ENCODE peak calls at places on chromosome 11, in five cellular contexts. E is SJSA1, C is lower lobe of right lung, Z is islet precursor cell, P is NCI-H460. D is an unnamed sample.

GRCh38 chr11:36098046-36098445 is 154.2 kb downstream of the LDLRAD3 start:
- DNase-seq in C (no peak), P (no peak), Z (no peak), E (no peak), D (no peak)

GRCh38 chr11:69807416-69807815 is 11.8 kb downstream of the FGF3 start:
- DNase-seq in P (no peak), E (no peak), C (no peak), Z (no peak), D (no peak)

GRCh38 chr11:27995082-27995481 is 112.9 kb downstream of the KIF18A start:
- DNase-seq in E (no peak), Z (no peak), P (no peak), C (no peak), D (no peak)

GRCh38 chr11:121936781-121937447 is 179.1 kb downstream of the BLID start:
- DNase-seq in Z (no peak), C (no peak), E (no peak), P (no peak), D (peak)

GRCh38 chr11:13110929-13111812 is 102.1 kb downstream of the RASSF10 start:
- DNase-seq in E (no peak), P (no peak), C (no peak), Z (peak), D (peak)

GRCh38 chr11:22432331-22433065 is 94.3 kb downstream of the SLC17A6 start:
- DNase-seq in Z (peak), P (no peak), E (no peak), C (no peak), D (no peak)

GRCh38 chr11:61507962-61508824 is at the start of gene LRRC10B:
- DNase-seq in E (no peak), C (peak), Z (peak), P (no peak), D (no peak)

GRCh38 chr11:1017269-1018005 is 19.1 kb downstream of the MUC6 start:
- DNase-seq in C (no peak), E (no peak), Z (peak), P (no peak), D (peak)

GRCh38 chr11:36222755-36223635 is 66.2 kb downstream of the COMMD9 start:
- DNase-seq in P (no peak), C (no peak), Z (no peak), E (no peak), D (peak)

GRCh38 chr11:80929406-80929805 is 1488.6 kb upstream of the TENM4 start:
- DNase-seq in C (no peak), Z (no peak), E (no peak), P (no peak), D (no peak)

GRCh38 chr11:109914809-109915653 is 178.2 kb upstream of the ZC3H12C start:
- DNase-seq in P (no peak), C (no peak), E (no peak), Z (no peak), D (peak)

GRCh38 chr11:17188675-17189074 is 19.1 kb downstream of the PIK3C2A start:
- DNase-seq in E (no peak), Z (no peak), P (no peak), C (no peak), D (no peak)

GRCh38 chr11:86108146-86108545 is 39.3 kb upstream of the PICALM start:
- DNase-seq in Z (no peak), P (no peak), E (no peak), C (no peak), D (no peak)

GRCh38 chr11:68412593-68413475 is 47.7 kb upstream of the PPP6R3 start:
- DNase-seq in P (no peak), E (no peak), C (peak), Z (no peak), D (peak)

GRCh38 chr11:134349109-134349801 is 17.5 kb downstream of the GLB1L2 start:
- DNase-seq in C (no peak), P (no peak), Z (peak), E (no peak), D (no peak)

GRCh38 chr11:86978247-86978646 is 23.1 kb upstream of the FZD4 start:
- DNase-seq in C (no peak), E (no peak), Z (no peak), P (no peak), D (no peak)

GRCh38 chr11:850777-851762 is 8.4 kb downstream of the TSPAN4 start:
- DNase-seq in C (no peak), P (no peak), E (no peak), Z (no peak), D (no peak)

GRCh38 chr11:47523491-47524199 is 29.3 kb downstream of the CELF1 start:
- DNase-seq in C (no peak), E (peak), P (peak), Z (peak), D (peak)

GRCh38 chr11:65780770-65781151 is at the start of gene AP5B1:
- DNase-seq in P (peak), C (peak), E (peak), Z (peak), D (peak)

GRCh38 chr11:74634537-74634936 is 42.2 kb downstream of the POLD3 start:
- DNase-seq in C (no peak), E (no peak), P (peak), Z (no peak), D (peak)

GRCh38 chr11:112213753-112214152 is 12.5 kb upstream of the PTS start:
- DNase-seq in C (no peak), P (no peak), E (no peak), Z (no peak), D (no peak)

GRCh38 chr11:62144641-62145255 is 20.9 kb downstream of the INCENP start:
- DNase-seq in Z (peak), E (no peak), P (no peak), C (peak), D (no peak)

GRCh38 chr11:45568031-45568430 is 97.4 kb downstream of the CHST1 start:
- DNase-seq in Z (no peak), C (no peak), E (no peak), P (no peak), D (no peak)

GRCh38 chr11:133894956-133895549 is 49.7 kb upstream of the SPATA19 start:
- DNase-seq in C (no peak), E (no peak), P (no peak), Z (peak), D (peak)

GRCh38 chr11:119832536-119832935 is 103.5 kb upstream of the NECTIN1 start:
- DNase-seq in C (peak), E (no peak), P (no peak), Z (peak), D (no peak)

GRCh38 chr11:7775689-7776088 is 21.1 kb downstream of the OR5P2 start:
- DNase-seq in E (no peak), P (no peak), C (no peak), Z (no peak), D (no peak)

GRCh38 chr11:64250875-64251721 is at the start of gene PLCB3:
- DNase-seq in P (no peak), Z (peak), C (peak), E (peak), D (no peak)

GRCh38 chr11:82056450-82056849 is 677.2 kb downstream of the FAM181B start:
- DNase-seq in P (no peak), Z (no peak), E (no peak), C (no peak), D (no peak)

GRCh38 chr11:134466909-134467567 is 55.0 kb upstream of the B3GAT1 start:
- DNase-seq in E (no peak), P (no peak), C (no peak), Z (no peak), D (no peak)

GRCh38 chr11:119910056-119910455 is 181.1 kb upstream of the NECTIN1 start:
- DNase-seq in C (no peak), P (no peak), E (no peak), Z (no peak), D (no peak)

GRCh38 chr11:125001849-125002248 is 47.8 kb downstream of the CCDC15 start:
- DNase-seq in E (no peak), P (no peak), C (no peak), Z (no peak), D (no peak)

GRCh38 chr11:78419327-78419726 is 1.7 kb upstream of the GAB2 start:
- DNase-seq in P (no peak), Z (no peak), E (peak), C (peak), D (peak)

D was measured in A172.